ENCODE peak calls at places on chromosomes 3 and 15, in ten cellular contexts. Q is dorsolateral prefrontal cortex; B is GM10248; H is body of pancreas; F is WTC11; J is CD8-positive, alpha-beta T cell; Z is fibroblast of mammary gland; O is neural crest cell; C is colonic mucosa; W is kidney. U is an unnamed sample.

GRCh38 chr15:57196865-57197264 is 179.4 kb upstream of the CGNL1 start:
- DNase-seq in Q (no peak), B (no peak), H (no peak), F (no peak), J (no peak), Z (no peak), O (no peak), C (no peak), W (no peak), U (no peak)

GRCh38 chr3:137764001-137764433 is at the start of gene SOX14:
- DNase-seq in Q (no peak), B (peak; percentile 29), H (peak; percentile 83), F (peak; percentile 96), J (no peak), Z (no peak), O (no peak), C (peak; percentile 57), W (peak; percentile 64), U (no peak)

GRCh38 chr15:66623801-66624453 is 58.1 kb upstream of the LCTL start:
- DNase-seq in Q (no peak), B (no peak), H (no peak), F (no peak), J (no peak), Z (peak; percentile 6), O (no peak), C (no peak), W (no peak), U (no peak)

GRCh38 chr3:31704651-31705179 is 172.0 kb downstream of the STT3B start:
- DNase-seq in Q (no peak), B (no peak), H (peak; percentile 84), F (no peak), J (no peak), Z (peak; percentile 76), O (no peak), C (peak; percentile 73), W (peak; percentile 77), U (no peak)

GRCh38 chr3:17861476-17861875 is 119.0 kb upstream of the TBC1D5 start:
- DNase-seq in Q (no peak), B (no peak), H (no peak), F (no peak), J (no peak), Z (no peak), O (no peak), C (no peak), W (no peak), U (no peak)

GRCh38 chr3:185959609-185960517 is 22.0 kb upstream of the TRA2B start:
- DNase-seq in Q (no peak), B (no peak), H (peak; percentile 37), F (no peak), J (no peak), Z (peak; percentile 91), O (no peak), C (peak; percentile 61), W (no peak), U (no peak)

GRCh38 chr3:50840983-50841489 is 166.3 kb downstream of the DOCK3 start:
- DNase-seq in Q (no peak), B (no peak), H (no peak), F (no peak), J (no peak), Z (no peak), O (no peak), C (no peak), W (no peak), U (no peak)

GRCh38 chr3:186138272-186138981 is 29.5 kb upstream of the ETV5 start:
- DNase-seq in Q (peak; percentile 49), B (no peak), H (peak; percentile 89), F (no peak), J (no peak), Z (no peak), O (no peak), C (no peak), W (no peak), U (no peak)

GRCh38 chr15:91970142-91970541 is 116.6 kb downstream of the SLCO3A1 start:
- DNase-seq in Q (peak; percentile 76), B (no peak), H (no peak), F (no peak), J (no peak), Z (peak; percentile 64), O (no peak), C (peak; percentile 48), W (peak; percentile 82), U (no peak)

GRCh38 chr3:16849240-16849639 is 35.5 kb upstream of the PLCL2 start:
- DNase-seq in Q (peak; percentile 52), B (peak; percentile 39), H (peak; percentile 61), F (peak; percentile 18), J (peak; percentile 65), Z (peak; percentile 52), O (peak; percentile 12), C (peak; percentile 83), W (no peak), U (peak; percentile 39)

GRCh38 chr15:45646220-45646619 is 11.4 kb downstream of the SQOR start:
- DNase-seq in Q (no peak), B (no peak), H (no peak), F (no peak), J (no peak), Z (peak; percentile 59), O (no peak), C (no peak), W (no peak), U (no peak)

GRCh38 chr15:62618432-62618831 is 424.1 kb upstream of the TPM1 start:
- DNase-seq in Q (no peak), B (no peak), H (no peak), F (no peak), J (no peak), Z (peak; percentile 89), O (no peak), C (no peak), W (no peak), U (no peak)
- TF ChIP-seq CTCF in Q (no peak), B (no peak), H (no peak), F (no peak), J (no peak), Z (peak; percentile 64), O (no peak), C (no peak), W (no peak), U (no peak)

GRCh38 chr3:159929181-159929893 is 59.3 kb upstream of the IL12A start:
- DNase-seq in Q (no peak), B (peak; percentile 55), H (no peak), F (no peak), J (no peak), Z (peak; percentile 80), O (no peak), C (peak; percentile 35), W (no peak), U (no peak)
- TF ChIP-seq CTCF in Q (peak; percentile 21), B (peak; percentile 46), H (no peak), F (no peak), J (no peak), Z (peak; percentile 58), O (no peak), C (peak; percentile 37), W (peak; percentile 7), U (no peak)

DNA sequence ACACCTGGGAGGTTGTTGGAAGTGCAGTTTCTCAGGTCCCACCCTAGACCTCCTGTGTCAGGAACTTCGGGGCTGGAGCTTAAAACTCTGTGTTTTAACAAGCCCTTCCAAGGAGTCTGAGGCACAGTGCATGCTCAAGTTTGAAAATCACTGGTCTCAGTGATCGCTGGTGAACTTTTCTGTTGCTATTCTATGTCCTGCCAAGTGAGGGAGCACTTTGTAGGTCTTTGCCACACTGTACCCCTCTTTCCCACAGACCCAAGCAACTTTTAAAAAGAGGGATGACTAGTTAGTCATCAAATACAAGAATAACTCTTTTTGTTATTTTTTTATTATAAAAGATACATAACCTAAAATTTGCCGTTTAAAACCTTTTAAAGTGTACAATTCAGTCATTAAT is 133.7 kb downstream of the AGBL1 start:
- DNase-seq in Q (no peak), B (no peak), H (no peak), F (no peak), J (no peak), Z (no peak), O (no peak), C (no peak), W (no peak), U (no peak)
- TF ChIP-seq CTCF in Q (no peak), B (no peak), H (no peak), F (peak; percentile 35), J (no peak), Z (no peak), O (peak; percentile 15), C (no peak), W (no peak), U (no peak)

GRCh38 chr15:98647774-98648653 is at the start of gene IGF1R:
- DNase-seq in Q (peak; percentile 72), B (peak; percentile 86), H (peak; percentile 91), F (peak; percentile 69), J (peak; percentile 85), Z (peak; percentile 82), O (peak; percentile 87), C (peak; percentile 83), W (peak; percentile 95), U (peak; percentile 88)
- TF ChIP-seq CTCF in Q (peak; percentile 39), B (no peak), H (no peak), F (peak; percentile 5), J (no peak), Z (no peak), O (peak; percentile 35), C (peak; percentile 8), W (no peak), U (no peak)

GRCh38 chr3:115085197-115085865 is 61.8 kb downstream of the ZBTB20 start:
- DNase-seq in Q (no peak), B (no peak), H (no peak), F (no peak), J (no peak), Z (peak; percentile 36), O (no peak), C (no peak), W (no peak), U (no peak)
- TF ChIP-seq CTCF in Q (no peak), B (no peak), H (no peak), F (peak; percentile 37), J (no peak), Z (peak; percentile 43), O (peak; percentile 47), C (no peak), W (no peak), U (no peak)